ENCODE peak calls at places on chromosomes 11 and 22, in four cellular contexts. G is HCT116, Z is neuronal stem cell, Q is cardiac muscle cell. A is an unnamed sample.

GRCh38 chr11:68051191-68052136 is 12.6 kb downstream of the TCIRG1 start:
- DNase-seq in G (no peak), Z (no peak), Q (no peak), A (no peak)

GRCh38 chr11:72231396-72232259 is 7.1 kb downstream of the INPPL1 start:
- DNase-seq in Q (no peak), Z (no peak), G (no peak), A (no peak)

GRCh38 chr22:48705159-48705916 is 1122.3 kb downstream of the BRD1 start:
- DNase-seq in Z (no peak), G (no peak), Q (no peak), A (no peak)

GRCh38 chr11:115317428-115318185 is 186.6 kb downstream of the CADM1 start:
- DNase-seq in G (no peak), Q (no peak), Z (no peak), A (no peak)

GRCh38 chr11:3984896-3985295 is 109.7 kb upstream of the RRM1 start:
- DNase-seq in Q (peak; percentile 52), G (no peak), Z (peak; percentile 26), A (peak; percentile 23)

GRCh38 chr11:95081412-95081811 is 8.2 kb upstream of the ENDOD1 start:
- DNase-seq in Z (no peak), G (no peak), Q (peak; percentile 33), A (no peak)

GRCh38 chr22:39979458-39979857 is 15.3 kb upstream of the FAM83F start:
- DNase-seq in G (no peak), Q (no peak), Z (no peak), A (no peak)

GRCh38 chr11:47215366-47215925 is 672 bp downstream of the DDB2 start:
- DNase-seq in Z (no peak), Q (no peak), G (no peak), A (no peak)

GRCh38 chr11:64642418-64642735 is 51.4 kb downstream of the SLC22A12 start:
- DNase-seq in G (no peak), Q (no peak), Z (no peak), A (no peak)

GRCh38 chr22:43349636-43350035 is 6.5 kb upstream of the SCUBE1 start:
- DNase-seq in Z (no peak), G (no peak), Q (no peak), A (no peak)

GRCh38 chr11:103228807-103229206 is 119.6 kb downstream of the DYNC2H1 start:
- DNase-seq in Z (no peak), Q (peak; percentile 2), G (no peak), A (no peak)

DNA sequence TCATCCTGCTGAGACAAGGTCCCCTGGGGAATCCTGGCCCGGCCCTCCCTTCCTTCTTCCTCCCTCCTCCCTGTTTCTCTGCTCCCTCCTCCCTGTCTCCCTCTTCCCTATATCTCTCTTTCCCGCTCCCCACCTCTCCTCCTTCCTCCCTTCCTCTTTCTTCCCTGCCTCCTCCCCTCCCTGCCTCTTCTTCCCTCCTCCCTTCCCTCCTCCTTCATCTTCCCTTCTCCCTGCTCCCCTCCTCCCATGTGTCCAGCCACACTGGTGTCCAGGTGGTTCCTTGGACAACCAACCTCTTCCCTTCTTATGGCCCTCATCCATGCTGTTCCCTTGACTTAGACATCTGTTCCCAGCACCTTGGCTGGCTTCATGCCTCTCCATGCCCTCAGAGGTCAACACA is 258.1 kb downstream of the MN1 start:
- DNase-seq in Z (no peak), Q (no peak), G (no peak), A (no peak)
- H3K27me3 ChIP-seq in Z (no peaks in the 10 kb centered on the region), Q (no peaks in the 10 kb centered on the region), G (no peaks in the 10 kb centered on the region), A (no peaks in the 10 kb centered on the region)

GRCh38 chr11:113477321-113477720 is 2.1 kb upstream of the DRD2 start:
- DNase-seq in Z (no peak), Q (peak; percentile 48), G (no peak), A (no peak)

GRCh38 chr11:113475160-113475761 is at the start of gene DRD2:
- DNase-seq in Z (peak; percentile 27), G (no peak), Q (peak; percentile 27), A (no peak)

GRCh38 chr11:113476553-113476952 is 1.4 kb upstream of the DRD2 start:
- DNase-seq in G (no peak), Z (no peak), Q (no peak), A (no peak)

GRCh38 chr11:113474362-113475159 is 637 bp downstream of the DRD2 start:
- DNase-seq in G (no peak), Q (peak; percentile 88), Z (peak; percentile 95), A (no peak)

DNA sequence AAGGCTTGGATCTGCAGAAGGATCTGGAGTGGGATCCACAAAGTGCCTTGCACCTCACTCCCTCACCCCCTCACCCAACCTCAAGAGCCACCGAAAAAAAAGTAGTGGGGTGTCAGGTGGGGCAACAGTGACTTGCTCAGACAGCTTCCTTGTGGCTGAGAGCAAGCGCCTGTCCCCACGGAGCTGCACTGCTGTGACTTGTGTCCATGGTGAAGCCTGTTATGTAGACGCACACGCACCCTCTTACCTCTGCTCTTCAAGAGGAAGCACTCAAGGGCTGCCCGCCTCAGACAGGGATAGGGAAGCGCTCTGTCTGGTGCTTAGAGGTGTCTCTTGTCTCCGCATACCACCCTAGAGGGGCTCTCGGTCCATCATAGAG is 1.2 kb downstream of the DRD2 start:
- DNase-seq in G (no peak), Z (no peak), Q (no peak), A (no peak)
- H3K27me3 ChIP-seq in G (peaks cover 34% of the 10 kb centered on the region), Z (peaks cover 29% of the 10 kb centered on the region), Q (peaks cover 53% of the 10 kb centered on the region), A (no peaks in the 10 kb centered on the region)

GRCh38 chr11:2188745-2189144 is 17.1 kb upstream of the TH start:
- DNase-seq in G (no peak), Q (no peak), Z (no peak), A (no peak)
- H3K27me3 ChIP-seq in G (no peaks in the 10 kb centered on the region), Q (peaks cover 3% of the 10 kb centered on the region), Z (peaks cover 8% of the 10 kb centered on the region), A (no peaks in the 10 kb centered on the region)

GRCh38 chr11:2447253-2447950 is 2.6 kb downstream of the KCNQ1 start:
- DNase-seq in Q (no peak), G (no peak), Z (no peak), A (no peak)
- H3K27me3 ChIP-seq in Q (peaks cover 97% of the 10 kb centered on the region), G (peaks cover 15% of the 10 kb centered on the region), Z (peaks cover 48% of the 10 kb centered on the region), A (no peaks in the 10 kb centered on the region)

DNA sequence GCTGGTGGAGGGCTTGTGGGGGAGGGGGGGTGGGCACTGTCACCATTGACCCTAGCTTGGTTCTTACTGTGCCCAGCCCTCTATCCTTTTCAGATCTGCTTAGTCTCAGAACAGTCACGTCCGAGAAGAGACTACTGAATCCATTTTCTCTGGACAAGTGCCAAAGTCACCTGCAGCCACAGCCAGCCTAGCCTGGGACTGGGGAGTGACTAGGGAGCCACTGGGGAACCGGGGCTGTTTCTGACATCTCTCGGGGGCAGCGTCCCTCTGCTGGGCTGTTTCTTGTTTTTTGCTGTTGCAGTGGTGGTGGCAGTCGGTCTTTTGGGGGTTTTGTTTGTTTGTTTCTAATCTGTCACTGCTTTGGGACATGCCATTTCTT is 8.7 kb downstream of the SLC37A2 start:
- DNase-seq in Q (no peak), G (no peak), Z (no peak), A (no peak)
- H3K27me3 ChIP-seq in Q (no peaks in the 10 kb centered on the region), G (no peaks in the 10 kb centered on the region), Z (peaks cover 2% of the 10 kb centered on the region), A (no peaks in the 10 kb centered on the region)

GRCh38 chr11:45585205-45585604 is 80.2 kb downstream of the CHST1 start:
- DNase-seq in Q (no peak), Z (no peak), G (no peak), A (no peak)
- H3K27me3 ChIP-seq in Q (peaks cover 50% of the 10 kb centered on the region), Z (no peaks in the 10 kb centered on the region), G (peaks cover 72% of the 10 kb centered on the region), A (no peaks in the 10 kb centered on the region)

GRCh38 chr11:118142809-118143208 is 9.8 kb downstream of the SCN4B start:
- DNase-seq in Z (no peak), Q (no peak), G (no peak), A (no peak)
- H3K27me3 ChIP-seq in Z (peaks cover 15% of the 10 kb centered on the region), Q (peaks cover 67% of the 10 kb centered on the region), G (no peaks in the 10 kb centered on the region), A (peaks cover 5% of the 10 kb centered on the region)

DNA sequence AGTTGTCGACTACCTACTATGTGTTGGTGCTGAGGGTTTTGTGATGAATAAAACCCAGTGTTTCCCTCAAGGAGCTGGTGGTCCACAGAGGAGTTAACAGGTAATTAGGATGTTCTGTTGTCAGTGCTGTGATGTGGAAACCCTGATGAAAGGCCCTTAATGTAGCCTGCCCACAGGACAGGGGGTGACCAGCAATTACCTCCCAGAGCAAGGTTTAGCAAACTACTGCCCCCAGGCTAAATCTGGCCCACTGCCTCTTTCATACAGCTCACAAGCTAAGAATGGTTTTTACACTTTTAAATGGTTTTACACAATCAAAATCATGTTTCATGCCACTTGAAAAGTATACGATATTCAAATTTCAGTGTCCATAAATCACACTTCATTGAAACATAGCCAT is 536.2 kb downstream of the MIAT start:
- DNase-seq in G (no peak), Z (no peak), Q (no peak), A (no peak)
- H3K27me3 ChIP-seq in G (peaks cover 2% of the 10 kb centered on the region), Z (no peaks in the 10 kb centered on the region), Q (no peaks in the 10 kb centered on the region), A (no peaks in the 10 kb centered on the region)

DNA sequence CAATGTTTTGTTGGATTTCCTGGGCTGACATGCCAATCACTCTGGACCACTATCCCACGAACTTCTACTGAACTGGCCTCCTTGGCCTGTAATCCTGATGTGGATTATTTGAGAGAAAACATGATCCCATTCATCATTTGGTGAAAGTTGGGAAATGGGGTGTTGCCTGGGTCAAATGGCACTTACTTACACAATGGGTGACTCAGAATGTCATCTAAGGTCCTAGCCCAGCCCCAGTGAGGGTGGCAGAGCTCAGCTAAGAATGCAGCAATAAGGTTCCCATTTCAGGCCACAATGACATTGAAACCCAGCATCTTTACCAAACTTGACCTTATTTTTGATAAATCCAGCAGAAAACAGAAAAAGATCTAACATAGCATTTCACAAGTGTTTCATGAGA is 8.0 kb upstream of the DSCAML1 start:
- DNase-seq in Z (no peak), Q (no peak), G (no peak), A (no peak)
- H3K27me3 ChIP-seq in Z (peaks cover 3% of the 10 kb centered on the region), Q (peaks cover 27% of the 10 kb centered on the region), G (no peaks in the 10 kb centered on the region), A (no peaks in the 10 kb centered on the region)

A was measured in naive thymus-derived CD4-positive, alpha-beta T cell.